ENCODE peak calls at places on chromosomes 16 and 17, in six cellular contexts. W is nephron progenitor cell, J is fibroblast of pulmonary artery, Z is ovary, N is prostate gland, B is dorsolateral prefrontal cortex. S is an unnamed sample.

GRCh38 chr16:47018223-47018891 is 44.9 kb upstream of the DNAJA2 start:
- DNase-seq in W (peak), J (peak), Z (no peak), N (peak), B (no peak), S (no peak)

GRCh38 chr16:1002399-1003161 is 21.0 kb downstream of the SOX8 start:
- DNase-seq in W (no peak), J (peak), Z (no peak), N (no peak), B (no peak), S (no peak)

GRCh38 chr16:24478401-24478800 is 61.0 kb upstream of the RBBP6 start:
- DNase-seq in W (no peak), J (no peak), Z (no peak), N (no peak), B (no peak), S (no peak)

GRCh38 chr16:48165961-48166578 is 10.3 kb upstream of the ABCC12 start:
- DNase-seq in W (no peak), J (no peak), Z (no peak), N (no peak), B (no peak), S (no peak)

GRCh38 chr17:51147641-51148040 is 5.7 kb upstream of the NME1 start:
- DNase-seq in W (no peak), J (no peak), Z (no peak), N (no peak), B (no peak), S (no peak)

GRCh38 chr17:77129568-77130301 is 11.0 kb upstream of the SEC14L1 start:
- DNase-seq in W (peak), J (no peak), Z (no peak), N (no peak), B (peak), S (no peak)

GRCh38 chr17:55478971-55479370 is 32.3 kb downstream of the SMIM36 start:
- DNase-seq in W (no peak), J (no peak), Z (no peak), N (no peak), B (no peak), S (no peak)

GRCh38 chr16:27690604-27691003 is 140.7 kb downstream of the KATNIP start:
- DNase-seq in W (peak), J (peak), Z (no peak), N (no peak), B (no peak), S (no peak)

GRCh38 chr17:72171703-72172670 is 51.2 kb downstream of the SOX9 start:
- DNase-seq in W (no peak), J (no peak), Z (no peak), N (no peak), B (no peak), S (no peak)

GRCh38 chr17:58969156-58969555 is 137.5 kb downstream of the TRIM37 start:
- DNase-seq in W (no peak), J (no peak), Z (no peak), N (no peak), B (no peak), S (no peak)

GRCh38 chr16:73885319-73885718 is 411.3 kb upstream of the PSMD7 start:
- DNase-seq in W (no peak), J (no peak), Z (no peak), N (no peak), B (no peak), S (no peak)

GRCh38 chr16:64627288-64627687 is 494.6 kb downstream of the CDH11 start:
- DNase-seq in W (no peak), J (no peak), Z (no peak), N (no peak), B (no peak), S (no peak)
- TF ChIP-seq CTCF in W (no peak), J (peak), Z (no peak), N (no peak), B (no peak), S (peak)

GRCh38 chr17:47280072-47280811 is 26.6 kb downstream of the ITGB3 start:
- DNase-seq in W (no peak), J (peak), Z (no peak), N (no peak), B (no peak), S (no peak)

GRCh38 chr17:47277921-47278320 is 24.3 kb downstream of the ITGB3 start:
- DNase-seq in W (no peak), J (no peak), Z (no peak), N (no peak), B (no peak), S (no peak)

GRCh38 chr17:47278561-47278960 is 24.9 kb downstream of the ITGB3 start:
- DNase-seq in W (no peak), J (no peak), Z (no peak), N (no peak), B (no peak), S (no peak)

GRCh38 chr17:47281246-47281645 is 27.6 kb downstream of the ITGB3 start:
- DNase-seq in W (no peak), J (no peak), Z (no peak), N (no peak), B (no peak), S (no peak)

DNA sequence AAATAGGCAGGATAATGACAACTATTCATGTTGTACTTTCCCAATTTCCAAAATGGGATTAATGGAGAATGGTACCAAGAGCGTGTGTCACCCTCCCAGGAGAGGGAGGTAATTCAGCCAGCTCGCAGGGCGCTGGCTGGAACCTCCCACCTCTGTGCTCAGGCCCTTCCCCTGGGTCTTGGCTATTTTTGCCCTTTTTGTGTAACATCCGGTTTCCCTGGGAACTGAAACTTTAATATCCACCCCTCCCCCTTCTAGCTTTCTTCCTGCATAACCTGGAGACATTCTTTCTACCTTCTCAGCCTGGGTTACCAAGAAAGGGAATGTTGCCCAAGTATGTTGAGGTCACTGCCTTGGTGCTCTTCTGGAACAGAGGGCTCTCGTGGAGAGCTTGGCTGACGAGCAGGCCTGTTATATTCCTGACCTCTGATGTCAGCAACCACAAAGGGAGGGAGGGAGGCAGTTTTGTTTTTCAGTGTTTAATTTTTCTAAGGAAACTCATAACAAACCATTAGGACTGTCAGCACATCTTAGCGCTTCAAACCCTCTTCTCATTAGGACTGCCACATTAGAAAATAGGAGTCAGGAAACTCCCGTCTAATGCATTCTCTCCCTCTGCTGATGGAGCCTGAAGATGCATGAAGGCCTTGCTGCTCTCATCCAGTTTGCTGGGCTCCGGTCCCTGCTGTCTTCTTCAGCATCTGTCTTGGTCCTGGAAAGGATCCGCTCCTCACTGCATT is 25.6 kb downstream of the ITGB3 start:
- DNase-seq in W (no peak), J (peak), Z (peak), N (no peak), B (no peak), S (no peak)
- TF ChIP-seq CTCF in W (no peak), J (no peak), Z (peak), N (no peak), B (no peak), S (no peak)

DNA sequence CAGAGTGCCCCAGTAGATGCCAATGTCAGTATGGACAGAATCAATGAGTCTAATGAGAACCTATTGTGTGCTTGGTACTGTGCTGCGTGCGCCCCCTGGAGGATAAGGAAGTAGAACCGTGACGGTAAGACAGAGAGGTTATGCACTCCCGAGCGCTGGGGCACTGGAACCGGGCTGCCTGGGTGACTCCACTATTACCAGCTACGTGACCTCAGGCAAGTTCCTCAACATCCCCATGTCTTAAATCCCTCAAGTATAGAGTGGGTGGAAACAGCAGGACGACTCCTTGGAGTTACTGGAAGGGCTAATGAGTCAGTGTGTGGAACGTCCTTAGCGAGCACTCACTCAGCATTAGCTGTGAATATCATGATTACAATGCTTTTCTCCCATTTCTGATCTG is 16.2 kb downstream of the CHST4 start:
- DNase-seq in W (peak), J (peak), Z (no peak), N (no peak), B (no peak), S (no peak)
- TF ChIP-seq CTCF in W (peak), J (peak), Z (no peak), N (no peak), B (peak), S (peak)

GRCh38 chr17:81927653-81928496 is at the start of gene MAFG:
- DNase-seq in W (peak), J (peak), Z (peak), N (peak), B (peak), S (peak)
- TF ChIP-seq CTCF in W (peak), J (peak), Z (peak), N (peak), B (peak), S (peak)

S was measured in osteocyte.